ENCODE peak calls at places on chromosomes 11 and 22, in eight cellular contexts. D is foreskin fibroblast, R is tibial nerve, V is AG10803, Z is BE2C, T is IMR-90, G is small intestine, E is cardiac fibroblast. J is an unnamed sample.

GRCh38 chr11:44305643-44306468 is 4.1 kb downstream of the ALX4 start:
- DNase-seq in D (no peak), R (no peak), V (no peak), Z (no peak), T (no peak), G (peak; percentile 62), E (no peak), J (no peak)

GRCh38 chr22:29580200-29580810 is 608 bp downstream of the NIPSNAP1 start:
- DNase-seq in D (no peak), R (no peak), V (no peak), Z (peak; percentile 57), T (no peak), G (peak; percentile 67), E (no peak), J (no peak)

GRCh38 chr22:22552630-22553029 is 6.4 kb downstream of the PRAME start:
- DNase-seq in D (no peak), R (no peak), V (no peak), Z (peak; percentile 71), T (no peak), G (no peak), E (no peak), J (no peak)

GRCh38 chr11:85918910-85919794 is 64.0 kb downstream of the CCDC83 start:
- DNase-seq in D (no peak), R (no peak), V (peak; percentile 33), Z (no peak), T (no peak), G (no peak), E (peak; percentile 63), J (no peak)

GRCh38 chr11:127656266-127656879 is 655.8 kb upstream of the KIRREL3 start:
- DNase-seq in D (no peak), R (no peak), V (no peak), Z (no peak), T (peak; percentile 29), G (no peak), E (peak; percentile 5), J (no peak)

GRCh38 chr22:19873138-19873959 is 18.7 kb upstream of the GNB1L start:
- DNase-seq in D (no peak), R (no peak), V (no peak), Z (no peak), T (no peak), G (peak; percentile 76), E (no peak), J (peak; percentile 41)

GRCh38 chr11:34512810-34513673 is 552 bp downstream of the ELF5 start:
- DNase-seq in D (peak; percentile 37), R (peak; percentile 18), V (peak; percentile 42), Z (peak; percentile 36), T (peak; percentile 54), G (peak; percentile 59), E (peak; percentile 68), J (peak; percentile 40)

GRCh38 chr11:99781074-99781473 is 760.3 kb downstream of the CNTN5 start:
- DNase-seq in D (no peak), R (no peak), V (no peak), Z (no peak), T (no peak), G (no peak), E (peak; percentile 30), J (no peak)

GRCh38 chr11:8785998-8786397 is 103.4 kb downstream of the RPL27A start:
- DNase-seq in D (no peak), R (no peak), V (no peak), Z (no peak), T (no peak), G (no peak), E (no peak), J (no peak)

GRCh38 chr11:131154329-131154728 is 216.1 kb upstream of the NTM start:
- DNase-seq in D (no peak), R (no peak), V (no peak), Z (no peak), T (no peak), G (no peak), E (no peak), J (no peak)

GRCh38 chr11:16815047-16815767 is 76.8 kb downstream of the C11orf58 start:
- DNase-seq in D (peak; percentile 41), R (peak; percentile 67), V (peak; percentile 51), Z (no peak), T (peak; percentile 27), G (no peak), E (no peak), J (no peak)

GRCh38 chr11:9906043-9906791 is 242.3 kb downstream of the SWAP70 start:
- DNase-seq in D (peak; percentile 95), R (no peak), V (peak; percentile 100), Z (no peak), T (peak; percentile 94), G (no peak), E (peak; percentile 96), J (no peak)

GRCh38 chr11:34349882-34350281 is 7.9 kb downstream of the ABTB2 start:
- DNase-seq in D (no peak), R (no peak), V (peak; percentile 43), Z (no peak), T (peak; percentile 24), G (peak; percentile 54), E (no peak), J (no peak)

GRCh38 chr11:47216141-47216798 is 1.5 kb downstream of the DDB2 start:
- DNase-seq in D (peak; percentile 81), R (peak; percentile 23), V (peak; percentile 88), Z (peak; percentile 46), T (peak; percentile 87), G (peak; percentile 85), E (peak; percentile 93), J (no peak)

GRCh38 chr11:109994896-109995295 is 98.3 kb upstream of the ZC3H12C start:
- DNase-seq in D (no peak), R (no peak), V (no peak), Z (no peak), T (no peak), G (no peak), E (no peak), J (no peak)

GRCh38 chr22:46075764-46076531 is 74.4 kb upstream of the PPARA start:
- DNase-seq in D (no peak), R (no peak), V (no peak), Z (peak; percentile 24), T (no peak), G (peak; percentile 32), E (peak; percentile 46), J (no peak)

GRCh38 chr11:114438303-114438702 is 964 bp upstream of the REXO2 start:
- DNase-seq in D (no peak), R (no peak), V (no peak), Z (no peak), T (peak; percentile 4), G (no peak), E (no peak), J (no peak)

GRCh38 chr11:67634366-67635230 is 4.9 kb upstream of the NUDT8 start:
- DNase-seq in D (no peak), R (no peak), V (no peak), Z (no peak), T (no peak), G (peak; percentile 92), E (no peak), J (no peak)

GRCh38 chr11:79311461-79311860 is 129.4 kb downstream of the TENM4 start:
- DNase-seq in D (no peak), R (no peak), V (no peak), Z (no peak), T (no peak), G (no peak), E (no peak), J (no peak)

GRCh38 chr11:81892770-81893635 is 840.7 kb downstream of the FAM181B start:
- DNase-seq in D (no peak), R (no peak), V (no peak), Z (no peak), T (no peak), G (no peak), E (no peak), J (no peak)

GRCh38 chr22:41435560-41435959 is 11.0 kb downstream of the TOB2 start:
- DNase-seq in D (no peak), R (no peak), V (no peak), Z (no peak), T (no peak), G (no peak), E (no peak), J (no peak)

GRCh38 chr11:44275241-44275640 is 34.7 kb downstream of the ALX4 start:
- DNase-seq in D (no peak), R (no peak), V (no peak), Z (no peak), T (no peak), G (no peak), E (no peak), J (no peak)

GRCh38 chr11:17972987-17973386 is 39.9 kb downstream of the SERGEF start:
- DNase-seq in D (peak; percentile 85), R (peak; percentile 19), V (peak; percentile 92), Z (peak; percentile 58), T (peak; percentile 93), G (no peak), E (peak; percentile 76), J (no peak)

GRCh38 chr11:105189586-105189985 is 50.0 kb upstream of the CARD18 start:
- DNase-seq in D (peak; percentile 32), R (peak; percentile 47), V (peak; percentile 38), Z (no peak), T (no peak), G (no peak), E (peak; percentile 59), J (no peak)

GRCh38 chr11:117419915-117420485 is 92.3 kb downstream of the CEP164 start:
- DNase-seq in D (no peak), R (no peak), V (no peak), Z (no peak), T (no peak), G (no peak), E (no peak), J (peak; percentile 41)

GRCh38 chr11:113084297-113084696 is 123.1 kb downstream of the NCAM1 start:
- DNase-seq in D (no peak), R (no peak), V (no peak), Z (no peak), T (no peak), G (no peak), E (no peak), J (no peak)
- H3K4me3 ChIP-seq in D (no peak overlapping the region), R (no peak overlapping the region), V (no peak overlapping the region), Z (no peak overlapping the region), T (no peak overlapping the region), G (no peak overlapping the region), E (no peak overlapping the region), J (no peak overlapping the region)

GRCh38 chr11:118689503-118689851 is 10.0 kb upstream of the TREH start:
- DNase-seq in D (no peak), R (no peak), V (no peak), Z (no peak), T (no peak), G (no peak), E (no peak), J (no peak)
- H3K4me3 ChIP-seq in D (peak overlapping the region; percentile 32), R (peak overlapping the region; percentile 35), V (peak overlapping the region; percentile 50), Z (peak overlapping the region; percentile 61), T (no peak overlapping the region), G (no peak overlapping the region), E (no peak overlapping the region), J (peak overlapping the region; percentile 62)

GRCh38 chr11:120217526-120217925 is 6.7 kb downstream of the OAF start:
- DNase-seq in D (no peak), R (no peak), V (no peak), Z (no peak), T (no peak), G (no peak), E (no peak), J (no peak)
- H3K4me3 ChIP-seq in D (no peak overlapping the region), R (no peak overlapping the region), V (no peak overlapping the region), Z (no peak overlapping the region), T (no peak overlapping the region), G (no peak overlapping the region), E (no peak overlapping the region), J (no peak overlapping the region)

DNA sequence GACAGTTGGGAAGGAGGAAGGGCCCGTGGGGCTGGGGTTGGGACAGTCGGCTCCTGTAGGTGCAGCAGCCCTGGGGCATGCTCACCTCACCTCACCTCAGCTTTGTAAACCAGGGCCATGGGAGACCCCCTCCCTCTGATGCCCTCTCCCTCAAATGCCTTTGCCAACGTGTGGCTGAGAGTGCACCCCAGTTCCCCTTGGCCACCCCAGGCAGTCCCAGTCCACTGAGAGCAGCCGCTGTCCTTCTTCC is 4.2 kb upstream of the NEAT1 start:
- DNase-seq in D (no peak), R (no peak), V (no peak), Z (no peak), T (no peak), G (no peak), E (peak; percentile 48), J (peak; percentile 68)
- H3K4me3 ChIP-seq in D (peak overlapping the region; percentile 21), R (peak overlapping the region; percentile 38), V (peak overlapping the region; percentile 56), Z (no peak overlapping the region), T (no peak overlapping the region), G (no peak overlapping the region), E (peak overlapping the region; percentile 40), J (peak overlapping the region; percentile 96)